ENCODE peak calls at places on chromosomes 16 and 17, in seven cellular contexts. A, O, J, K, F, T and B are unnamed samples.

GRCh38 chr16:66923247-66923851 is 2.0 kb downstream of the RRAD start:
- DNase-seq in O (no peak), J (peak; percentile 74), K (no peak), A (no peak), F (no peak), T (no peak), B (no peak)

GRCh38 chr17:44830359-44831269 is 527 bp upstream of the GJC1 start:
- DNase-seq in F (no peak), O (no peak), A (peak; percentile 32), T (no peak), K (no peak), J (peak; percentile 33), B (no peak)

GRCh38 chr17:7588553-7589203 is 1.2 kb downstream of the SOX15 start:
- DNase-seq in F (no peak), A (no peak), T (no peak), K (no peak), O (peak; percentile 47), J (peak; percentile 25), B (no peak)

GRCh38 chr17:8726951-8727555 is 17.6 kb downstream of the CCDC42 start:
- DNase-seq in O (peak; percentile 50), K (no peak), J (no peak), T (no peak), F (no peak), A (peak; percentile 28), B (no peak)

GRCh38 chr17:76398523-76399174 is 14.2 kb downstream of the SPHK1 start:
- DNase-seq in J (no peak), O (no peak), T (peak; percentile 43), K (no peak), A (no peak), F (no peak), B (no peak)

GRCh38 chr16:66693088-66693487 is 3.5 kb downstream of the CMTM4 start:
- DNase-seq in T (no peak), A (no peak), J (no peak), F (no peak), O (no peak), K (no peak), B (no peak)

GRCh38 chr17:30299000-30299399 is 7.3 kb upstream of the BLMH start:
- DNase-seq in F (no peak), O (no peak), J (no peak), T (no peak), K (no peak), A (peak; percentile 46), B (no peak)

GRCh38 chr17:10757067-10757466 is 27.2 kb upstream of the TMEM220 start:
- DNase-seq in A (no peak), T (peak; percentile 86), K (no peak), J (no peak), O (peak; percentile 45), F (no peak), B (no peak)

GRCh38 chr17:66493283-66494019 is 191.0 kb downstream of the PRKCA start:
- DNase-seq in F (no peak), K (no peak), A (peak; percentile 67), O (no peak), T (no peak), J (no peak), B (no peak)

GRCh38 chr16:83952587-83952939 is 477 bp upstream of the OSGIN1 start:
- DNase-seq in K (no peak), J (no peak), T (peak; percentile 83), O (no peak), A (no peak), F (no peak), B (no peak)

GRCh38 chr17:17682293-17682736 is 1.1 kb downstream of the RAI1 start:
- DNase-seq in J (peak; percentile 68), K (no peak), O (peak; percentile 74), T (no peak), A (no peak), F (peak; percentile 49), B (peak; percentile 66)

GRCh38 chr17:81132197-81132540 is 33.1 kb upstream of the PVALEF start:
- DNase-seq in O (no peak), J (no peak), K (no peak), T (no peak), F (no peak), A (no peak), B (no peak)

GRCh38 chr17:63082952-63083351 is 116.9 kb downstream of the TANC2 start:
- DNase-seq in A (peak; percentile 13), K (no peak), J (no peak), O (no peak), T (no peak), F (no peak), B (no peak)

GRCh38 chr16:31507929-31508705 is at the start of gene RUSF1:
- DNase-seq in A (peak; percentile 90), J (peak; percentile 96), T (peak; percentile 95), O (peak; percentile 94), F (peak; percentile 83), K (peak; percentile 90), B (peak; percentile 88)

GRCh38 chr17:43970366-43970765 is 16.6 kb upstream of the PYY start:
- DNase-seq in O (no peak), F (no peak), T (no peak), J (no peak), A (no peak), K (no peak), B (no peak)

GRCh38 chr17:5545051-5545987 is 39.0 kb downstream of the NLRP1 start:
- DNase-seq in K (no peak), O (no peak), A (no peak), T (no peak), F (no peak), J (no peak), B (peak; percentile 31)

GRCh38 chr16:70304892-70305448 is 6.0 kb downstream of the DDX19B start:
- DNase-seq in K (no peak), F (no peak), A (no peak), O (no peak), T (no peak), J (no peak), B (no peak)

GRCh38 chr17:55436224-55437164 is 14.9 kb upstream of the MMD start:
- DNase-seq in T (no peak), J (no peak), O (peak; percentile 34), F (no peak), K (no peak), A (no peak), B (no peak)

GRCh38 chr16:68356249-68356918 is 45.6 kb downstream of the PRMT7 start:
- DNase-seq in F (peak; percentile 71), K (no peak), T (no peak), O (peak; percentile 25), A (no peak), J (no peak), B (no peak)

GRCh38 chr16:4053663-4054479 is 62.4 kb downstream of the ADCY9 start:
- DNase-seq in A (peak; percentile 91), O (no peak), F (no peak), J (no peak), K (peak; percentile 82), T (peak; percentile 89), B (no peak)

GRCh38 chr16:81526935-81527334 is 82.3 kb downstream of the CMIP start:
- DNase-seq in F (no peak), J (peak; percentile 71), A (peak; percentile 76), O (no peak), K (no peak), T (no peak), B (no peak)

GRCh38 chr17:44345497-44346026 is 460 bp downstream of the GRN start:
- DNase-seq in A (peak; percentile 58), O (peak; percentile 81), K (peak; percentile 43), J (peak; percentile 63), T (peak; percentile 60), F (peak; percentile 49), B (peak; percentile 74)

GRCh38 chr17:17034496-17035066 is 7.7 kb upstream of the MPRIP start:
- DNase-seq in A (no peak), F (no peak), K (no peak), J (no peak), T (no peak), O (no peak), B (no peak)

GRCh38 chr16:55703003-55704001 is 47.5 kb downstream of the SLC6A2 start:
- DNase-seq in J (no peak), K (peak; percentile 74), F (no peak), A (peak; percentile 80), T (no peak), O (peak; percentile 31), B (peak; percentile 23)

GRCh38 chr17:77737442-77738265 is 220.8 kb upstream of the TNRC6C start:
- DNase-seq in T (peak; percentile 36), F (peak; percentile 6), K (no peak), O (no peak), J (no peak), A (no peak), B (no peak)

GRCh38 chr17:2084129-2084765 is 29.3 kb downstream of the HIC1 start:
- DNase-seq in K (peak; percentile 72), O (peak; percentile 61), T (no peak), F (no peak), J (peak; percentile 84), A (peak; percentile 84), B (no peak)

DNA sequence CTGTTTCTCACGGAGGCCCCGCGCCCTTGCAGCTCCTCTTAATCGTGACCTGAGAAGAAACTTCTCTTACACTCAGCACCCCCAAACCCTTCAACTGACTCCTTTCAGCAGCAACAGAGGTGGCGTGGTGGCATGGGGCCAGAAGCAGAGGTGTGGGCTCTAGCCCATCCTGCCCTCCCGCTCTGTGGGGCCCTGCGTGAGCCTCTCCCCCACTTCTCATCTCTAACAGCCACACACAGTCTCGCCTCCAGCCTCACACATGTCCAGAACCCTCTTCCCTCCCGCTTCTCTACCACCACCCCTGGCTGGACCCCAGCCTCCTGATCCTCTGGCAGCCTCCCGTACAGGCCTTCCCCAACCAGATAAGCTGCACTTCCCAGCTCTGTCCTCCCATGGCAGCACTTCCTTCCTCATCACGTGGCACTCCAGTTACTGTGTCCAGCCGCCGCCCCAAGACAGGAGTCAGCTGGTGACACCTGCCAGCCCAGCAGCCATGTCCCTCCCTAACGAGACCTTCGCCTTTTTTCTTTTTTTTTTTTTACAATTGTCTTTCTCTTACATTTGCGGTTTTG is 30.5 kb downstream of the NSMCE1 start:
- DNase-seq in A (no peak), J (no peak), T (peak; percentile 55), K (no peak), F (peak; percentile 48), O (no peak), B (no peak)
- H3K27ac ChIP-seq in A (peak overlapping the region; percentile 66), J (peak overlapping the region; percentile 12), T (peak overlapping the region; percentile 27), K (no peak overlapping the region), F (peak overlapping the region; percentile 90), O (no peak overlapping the region), B (peak overlapping the region; percentile 71)

GRCh38 chr17:33562792-33563191 is 269.7 kb upstream of the ASIC2 start:
- DNase-seq in K (no peak), F (no peak), T (no peak), O (no peak), J (no peak), A (no peak), B (no peak)
- TF ChIP-seq CTCF in K (no peak), F (no peak), T (no peak), O (peak; percentile 44), J (no peak), A (no peak), B (no peak)

DNA sequence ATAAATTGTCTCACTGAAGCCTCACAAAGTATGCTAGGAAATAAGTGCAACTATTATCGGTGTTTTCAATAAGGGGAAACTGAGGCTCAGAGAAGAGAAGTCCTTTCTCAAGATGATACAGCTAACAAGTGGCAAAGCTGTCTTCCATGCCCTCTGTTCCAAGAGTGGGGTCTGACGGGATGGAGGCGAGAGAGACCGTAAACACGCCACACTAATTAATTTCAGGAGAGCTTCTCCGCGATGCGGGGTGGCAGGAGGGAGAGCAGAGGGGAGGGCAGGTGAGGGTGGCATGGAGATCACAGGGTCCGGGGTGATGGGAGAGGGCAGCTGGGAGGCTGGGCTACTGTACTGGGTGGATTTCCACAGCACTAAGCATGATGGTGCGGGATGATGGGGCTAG is 80.3 kb downstream of the MYH11 start:
- DNase-seq in O (no peak), A (no peak), J (no peak), T (no peak), K (no peak), F (no peak), B (no peak)
- H3K27ac ChIP-seq in O (no peak overlapping the region), A (no peak overlapping the region), J (no peak overlapping the region), T (no peak overlapping the region), K (no peak overlapping the region), F (no peak overlapping the region), B (no peak overlapping the region)

GRCh38 chr16:57156351-57156703 is 29.5 kb downstream of the PSME3IP1 start:
- DNase-seq in J (no peak), O (no peak), F (no peak), A (no peak), K (no peak), T (no peak), B (no peak)
- TF ChIP-seq CTCF in J (no peak), O (no peak), F (no peak), A (no peak), K (no peak), T (no peak), B (no peak)